ENCODE peak calls at places on chromosome 16, in ten cellular contexts. Y is IMR-90; B is breast epithelium; U is stimulated activated CD8-positive, alpha-beta memory T cell treated with anti-CD3 and anti-CD28 coated beads, Interleukin-15, amount 100 ng/mL, for 48 hours; T is caudate nucleus; E is RPMI7951; V is ecto neural progenitor cell; S is memory B cell; Q is NCI-H2081 treated with DMSO at 0.1 percent for 48 hours; G is globus pallidus. O is an unnamed sample.

GRCh38 chr16:15523092-15523541 is 88.7 kb downstream of the BMERB1 start:
- DNase-seq in Y (no peak), E (no peak), T (peak; percentile 48), V (no peak), Q (no peak), S (no peak), U (no peak), B (no peak), G (peak; percentile 84), O (peak; percentile 4)

GRCh38 chr16:31458073-31458834 is 1.0 kb upstream of the ARMC5 start:
- DNase-seq in E (peak; percentile 78), B (no peak), Y (peak; percentile 45), S (peak; percentile 54), Q (no peak), G (peak; percentile 23), V (peak; percentile 68), U (no peak), T (no peak), O (peak; percentile 44)

GRCh38 chr16:79429276-79430128 is 171.0 kb downstream of the MAF start:
- DNase-seq in U (no peak), B (no peak), G (no peak), Q (no peak), T (no peak), V (no peak), Y (no peak), E (no peak), S (no peak), O (no peak)

GRCh38 chr16:69325784-69326171 is 4.6 kb downstream of the PDF start:
- DNase-seq in B (no peak), G (no peak), Y (no peak), U (no peak), E (no peak), T (no peak), V (no peak), S (no peak), Q (no peak), O (no peak)

GRCh38 chr16:67872131-67872630 is 671 bp upstream of the EDC4 start:
- DNase-seq in B (no peak), V (no peak), Q (no peak), Y (no peak), T (no peak), E (no peak), U (no peak), S (no peak), G (no peak), O (no peak)

GRCh38 chr16:4675864-4676786 is 17.2 kb upstream of the NUDT16L1 start:
- DNase-seq in B (no peak), E (peak; percentile 18), T (no peak), G (no peak), U (peak; percentile 72), Y (no peak), V (no peak), Q (no peak), S (no peak), O (no peak)

GRCh38 chr16:75566889-75567255 is 693 bp downstream of the GABARAPL2 start:
- DNase-seq in Y (no peak), E (no peak), U (no peak), B (no peak), Q (no peak), T (no peak), V (no peak), S (no peak), G (no peak), O (no peak)

GRCh38 chr16:85628651-85629050 is 15.5 kb downstream of the GSE1 start:
- DNase-seq in T (no peak), U (no peak), V (no peak), G (no peak), S (no peak), B (no peak), Y (no peak), Q (no peak), E (no peak), O (no peak)

GRCh38 chr16:53129281-53130192 is 74.7 kb downstream of the CHD9 start:
- DNase-seq in G (no peak), B (no peak), Y (peak; percentile 81), T (no peak), V (no peak), S (no peak), E (peak; percentile 19), Q (no peak), U (no peak), O (no peak)

GRCh38 chr16:72042157-72042660 is 12.1 kb upstream of the HP start:
- DNase-seq in U (no peak), G (no peak), Y (no peak), S (no peak), E (peak; percentile 32), Q (no peak), B (no peak), T (no peak), V (no peak), O (no peak)

GRCh38 chr16:67967183-67967955 is 1.1 kb downstream of the SLC12A4 start:
- DNase-seq in E (peak; percentile 45), S (no peak), G (no peak), Y (no peak), U (no peak), Q (no peak), B (no peak), T (no peak), V (no peak), O (peak; percentile 9)

GRCh38 chr16:66919569-66920472 is 1.1 kb upstream of the CDH16 start:
- DNase-seq in U (no peak), S (no peak), E (no peak), Y (no peak), T (no peak), G (no peak), B (no peak), V (no peak), Q (no peak), O (no peak)

GRCh38 chr16:4790871-4791270 is 2.7 kb upstream of the SEPTIN12 start:
- DNase-seq in T (no peak), V (no peak), B (no peak), Q (no peak), E (peak; percentile 54), U (no peak), S (no peak), Y (no peak), G (no peak), O (no peak)

GRCh38 chr16:27225536-27226360 is 22.4 kb downstream of the KDM8 start:
- DNase-seq in Y (no peak), Q (no peak), G (no peak), T (no peak), S (no peak), B (no peak), U (no peak), E (no peak), V (no peak), O (no peak)

GRCh38 chr16:3158014-3158497 is 23.2 kb downstream of the ZNF213 start:
- DNase-seq in V (no peak), U (no peak), B (no peak), S (no peak), G (no peak), Y (no peak), E (peak; percentile 42), Q (no peak), T (no peak), O (no peak)

GRCh38 chr16:87407511-87408112 is 15.5 kb downstream of the MAP1LC3B start:
- DNase-seq in G (no peak), B (no peak), E (peak; percentile 94), V (no peak), U (no peak), T (no peak), S (no peak), Y (no peak), Q (no peak), O (no peak)

GRCh38 chr16:65044861-65045260 is 77.0 kb downstream of the CDH11 start:
- DNase-seq in V (no peak), B (no peak), Y (peak; percentile 92), S (no peak), U (no peak), G (no peak), T (no peak), E (peak; percentile 86), Q (no peak), O (no peak)

GRCh38 chr16:8299635-8300034 is 290.7 kb downstream of the TMEM114 start:
- DNase-seq in G (no peak), T (no peak), V (no peak), U (no peak), Q (no peak), Y (no peak), S (no peak), E (no peak), B (no peak), O (no peak)

GRCh38 chr16:88469615-88470395 is 16.7 kb downstream of the ZFPM1 start:
- DNase-seq in V (no peak), Q (no peak), Y (no peak), U (no peak), T (no peak), E (no peak), S (no peak), G (no peak), B (no peak), O (no peak)

GRCh38 chr16:81071816-81072215 is 5.2 kb downstream of the C16orf46 start:
- DNase-seq in Y (peak; percentile 12), G (no peak), E (peak; percentile 57), T (no peak), U (no peak), B (no peak), S (no peak), V (no peak), Q (no peak), O (no peak)

GRCh38 chr16:66746682-66747081 is 4.7 kb downstream of the DYNC1LI2 start:
- DNase-seq in T (no peak), E (peak; percentile 32), V (no peak), B (no peak), G (no peak), S (no peak), Q (no peak), U (peak; percentile 16), Y (no peak), O (no peak)

GRCh38 chr16:15811416-15811777 is 45.4 kb downstream of the MYH11 start:
- DNase-seq in V (no peak), T (no peak), Y (no peak), U (no peak), B (no peak), Q (no peak), E (no peak), S (no peak), G (no peak), O (no peak)

GRCh38 chr16:28182183-28182582 is 29.6 kb downstream of the XPO6 start:
- DNase-seq in V (no peak), T (peak; percentile 22), Y (peak; percentile 66), B (no peak), Q (no peak), S (no peak), U (peak; percentile 54), E (peak; percentile 40), G (no peak), O (no peak)

GRCh38 chr16:55641430-55642056 is 14.2 kb upstream of the SLC6A2 start:
- DNase-seq in G (no peak), B (no peak), S (no peak), U (no peak), V (no peak), Y (peak; percentile 51), T (no peak), Q (no peak), E (no peak), O (no peak)

GRCh38 chr16:75486014-75486404 is 9.2 kb downstream of the CHST6 start:
- DNase-seq in G (no peak), T (no peak), S (no peak), E (no peak), V (no peak), B (no peak), Y (no peak), U (no peak), Q (no peak), O (no peak)

GRCh38 chr16:20906225-20906870 is 5.8 kb downstream of the LYRM1 start:
- DNase-seq in T (no peak), Q (no peak), B (no peak), G (no peak), E (peak; percentile 81), V (no peak), Y (peak; percentile 85), S (no peak), U (no peak), O (no peak)

GRCh38 chr16:13102401-13102800 is 201.0 kb downstream of the SHISA9 start:
- DNase-seq in Q (no peak), G (no peak), V (no peak), E (no peak), U (no peak), B (no peak), S (no peak), T (no peak), Y (no peak), O (no peak)

GRCh38 chr16:54936086-54936978 is 5.7 kb downstream of the IRX5 start:
- DNase-seq in E (no peak), U (no peak), V (peak; percentile 77), B (no peak), Y (no peak), Q (no peak), G (no peak), S (no peak), T (no peak), O (no peak)